ENCODE peak calls at places on chromosomes 11 and 22, in seven cellular contexts. V is tibial nerve; S is right atrium auricular region; J is CD8-positive, alpha-beta T cell; X is cardiac muscle cell; A is adrenal gland; O is esophagus squamous epithelium. Y is an unnamed sample.
A peak's percentile ranks its signal among the peaks of the same experiment; 100 is the strongest.

GRCh38 chr11:125772834-125773505 is 5.7 kb downstream of the PATE2 start:
- DNase-seq in V (no peak), S (no peak), J (no peak), A (no peak), O (no peak), X (peak; percentile 93), Y (no peak)

GRCh38 chr11:7905961-7906429 is 25.1 kb downstream of the OR10A6 start:
- DNase-seq in J (no peak), O (no peak), X (no peak), A (no peak), S (no peak), V (no peak), Y (peak; percentile 60)

GRCh38 chr22:35330258-35330861 is 30.7 kb downstream of the TOM1 start:
- DNase-seq in X (peak; percentile 95), V (peak; percentile 91), J (peak; percentile 29), O (no peak), A (peak; percentile 94), S (peak; percentile 91), Y (peak; percentile 55)

GRCh38 chr11:6269994-6270393 is 10.4 kb downstream of the CCKBR start:
- DNase-seq in O (no peak), J (no peak), S (no peak), A (no peak), X (no peak), V (no peak), Y (no peak)

GRCh38 chr11:72954860-72955259 is 140.6 kb downstream of the ATG16L2 start:
- DNase-seq in A (no peak), O (no peak), S (no peak), X (no peak), V (no peak), J (no peak), Y (no peak)

GRCh38 chr22:21718492-21718891 is 17.1 kb downstream of the YPEL1 start:
- DNase-seq in X (no peak), V (no peak), S (no peak), O (no peak), A (no peak), J (no peak), Y (no peak)

GRCh38 chr11:36391062-36391461 is 95.0 kb downstream of the PRR5L start:
- DNase-seq in V (no peak), A (no peak), O (no peak), X (no peak), J (no peak), S (no peak), Y (no peak)

GRCh38 chr22:46575915-46576555 is 38.6 kb upstream of the CELSR1 start:
- DNase-seq in S (no peak), O (no peak), X (no peak), V (no peak), A (peak; percentile 35), J (no peak), Y (no peak)

GRCh38 chr11:75298191-75298590 is 53.3 kb downstream of the ARRB1 start:
- DNase-seq in V (no peak), O (no peak), X (no peak), S (no peak), A (no peak), J (no peak), Y (no peak)

GRCh38 chr11:47864910-47865309 is 16.8 kb upstream of the NUP160 start:
- DNase-seq in A (no peak), J (no peak), S (no peak), X (no peak), O (no peak), V (no peak), Y (no peak)

GRCh38 chr22:32880906-32881596 is 79.5 kb downstream of the TIMP3 start:
- DNase-seq in A (peak; percentile 93), O (no peak), S (peak; percentile 82), J (no peak), V (no peak), X (peak; percentile 95), Y (peak; percentile 63)

GRCh38 chr11:67393990-67394389 is 2.2 kb downstream of the RAD9A start:
- DNase-seq in A (peak; percentile 79), X (no peak), V (no peak), S (no peak), O (no peak), J (no peak), Y (no peak)

GRCh38 chr11:64359712-64360402 is 895 bp downstream of the RPS6KA4 start:
- DNase-seq in S (no peak), O (no peak), X (no peak), V (no peak), J (no peak), A (no peak), Y (no peak)

GRCh38 chr22:25067851-25068421 is 115.4 kb downstream of the KIAA1671 start:
- DNase-seq in V (no peak), X (no peak), A (peak; percentile 87), O (no peak), S (no peak), J (peak; percentile 75), Y (peak; percentile 88)

GRCh38 chr11:76903325-76903724 is 42.6 kb downstream of the ACER3 start:
- DNase-seq in O (no peak), A (no peak), V (no peak), J (no peak), X (no peak), S (no peak), Y (no peak)

DNA sequence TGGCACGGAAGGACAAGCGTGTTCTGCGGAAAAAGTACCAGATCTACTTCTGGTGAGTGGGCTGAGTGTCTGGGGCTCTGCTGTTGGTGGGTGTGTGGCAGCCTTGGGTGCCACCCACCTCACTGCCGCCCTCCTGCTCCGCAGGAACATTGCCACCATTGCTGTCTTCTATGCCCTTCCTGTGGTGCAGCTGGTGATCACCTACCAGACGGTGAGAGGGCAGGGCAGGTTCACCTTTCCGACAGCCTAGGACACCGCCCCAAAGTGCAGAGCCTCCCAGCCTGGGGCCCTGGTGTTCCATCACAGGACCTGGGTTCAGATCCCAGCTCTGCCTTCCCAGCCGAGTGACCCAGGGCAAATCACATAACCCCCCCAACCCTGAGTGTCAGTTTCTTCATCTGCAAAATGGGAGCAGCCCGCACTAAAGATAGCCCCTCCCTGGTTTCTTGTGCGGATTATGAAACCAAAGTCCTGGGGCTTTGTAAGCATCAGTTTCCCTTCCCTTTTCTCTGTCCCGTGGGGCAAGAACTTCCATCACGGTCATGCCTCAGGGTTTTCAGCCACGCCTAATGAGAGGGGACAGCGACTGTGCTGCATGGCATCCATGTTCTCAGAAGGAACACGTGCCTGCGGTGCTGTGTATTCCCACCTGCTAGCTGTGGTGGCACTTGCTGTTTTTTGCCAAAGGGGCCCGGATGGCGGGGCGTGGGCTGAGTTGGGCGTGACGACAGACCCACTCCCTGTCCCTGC is 9.8 kb upstream of the TAGLN start:
- DNase-seq in S (no peak), J (no peak), V (no peak), A (no peak), O (peak; percentile 19), X (no peak), Y (peak; percentile 67)
- H3K27ac ChIP-seq in S (no peak overlapping the region), J (no peak overlapping the region), V (peak overlapping the region; percentile 68), A (peak overlapping the region; percentile 21), O (peak overlapping the region; percentile 29), X (no peak overlapping the region), Y (no peak overlapping the region)

DNA sequence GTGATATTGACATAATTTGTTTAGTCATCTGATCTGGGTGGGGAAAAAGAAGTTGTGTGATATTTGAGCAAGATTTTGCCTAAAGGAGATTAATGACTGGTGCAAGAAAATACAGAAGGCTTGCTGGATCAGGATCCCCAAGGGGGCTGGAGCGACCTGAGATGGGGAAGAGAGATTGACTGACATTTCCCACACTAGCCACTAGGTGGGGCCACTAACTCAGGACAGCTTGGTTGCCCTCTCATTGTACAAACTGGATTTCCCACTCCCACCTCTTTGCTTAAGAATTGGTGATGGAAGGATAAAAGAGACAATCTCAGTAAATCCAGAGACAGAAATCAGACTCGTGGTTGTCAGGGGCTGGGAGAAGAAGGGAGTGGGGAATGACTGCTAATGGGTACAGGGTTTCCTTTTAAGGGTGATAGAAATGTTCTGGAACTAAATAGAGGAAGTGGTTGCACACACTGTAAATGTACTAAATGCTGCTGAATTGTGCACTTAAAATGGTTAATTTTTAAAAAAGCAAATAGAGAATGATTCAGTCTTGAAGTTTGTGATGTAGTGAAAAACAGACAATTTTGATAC is 50.7 kb downstream of the CTTN start:
- DNase-seq in X (no peak), V (no peak), A (no peak), J (no peak), S (no peak), O (no peak), Y (no peak)
- TF ChIP-seq CTCF in X (peak; percentile 39), V (no peak), A (no peak), J (peak; percentile 19), S (peak; percentile 11), O (no peak), Y (no peak)

GRCh38 chr22:41885116-41885515 is 29.8 kb downstream of the SHISA8 start:
- DNase-seq in V (no peak), S (no peak), X (no peak), O (no peak), J (no peak), A (no peak), Y (no peak)
- H3K27ac ChIP-seq in V (no peak overlapping the region), S (no peak overlapping the region), X (no peak overlapping the region), O (no peak overlapping the region), J (no peak overlapping the region), A (no peak overlapping the region), Y (no peak overlapping the region)

GRCh38 chr11:100008440-100008839 is 678.6 kb upstream of the ARHGAP42 start:
- DNase-seq in V (no peak), X (no peak), O (no peak), A (no peak), J (no peak), S (no peak), Y (no peak)
- TF ChIP-seq CTCF in V (no peak), X (no peak), O (no peak), A (no peak), J (no peak), S (no peak), Y (no peak)

Y was measured in ascending aorta.